ENCODE peak calls at places on chromosomes 2 and 18, in eight cellular contexts. Q is activated effector memory CD4-positive, alpha-beta T cell treated with anti-CD3 and anti-CD28 coated beads, Interleukin-2, amount 50 U/mL, for 16 hours; S is EL; T is Daoy; X is NCI-H510A; D is left ventricle myocardium superior; P is CD8-positive, alpha-beta memory T cell; W is GM12891. B is an unnamed sample.

GRCh38 chr18:47120428-47120827 is 29.9 kb downstream of the HDHD2 start:
- DNase-seq in Q (no peak), S (no peak), X (no peak), D (no peak), W (no peak), P (no peak), T (no peak), B (no peak)

GRCh38 chr2:186309901-186310300 is 176.2 kb upstream of the ZC3H15 start:
- DNase-seq in Q (no peak), T (no peak), P (no peak), X (no peak), S (no peak), D (no peak), W (no peak), B (no peak)

GRCh38 chr2:29777164-29777563 is 144.2 kb downstream of the ALK start:
- DNase-seq in Q (no peak), X (no peak), S (peak), P (no peak), T (no peak), D (no peak), W (no peak), B (no peak)

GRCh38 chr2:10257500-10258147 is 45.1 kb upstream of the HPCAL1 start:
- DNase-seq in X (no peak), S (no peak), W (no peak), P (no peak), Q (no peak), D (peak), T (no peak), B (no peak)

GRCh38 chr2:47520825-47521665 is 118.1 kb downstream of the MSH2 start:
- DNase-seq in Q (peak), T (peak), X (peak), D (peak), P (peak), W (peak), S (peak), B (peak)

GRCh38 chr2:109655287-109655686 is 41.1 kb downstream of the SOWAHC start:
- DNase-seq in Q (no peak), W (no peak), D (no peak), S (peak), P (no peak), X (no peak), T (no peak), B (peak)

GRCh38 chr2:229715895-229716507 is 1.6 kb upstream of the DNER start:
- DNase-seq in W (no peak), D (no peak), S (peak), Q (no peak), T (peak), X (peak), P (no peak), B (no peak)

GRCh38 chr18:23703057-23703986 is 14.1 kb downstream of the LAMA3 start:
- DNase-seq in S (peak), T (peak), Q (no peak), W (no peak), X (peak), P (no peak), D (no peak), B (peak)

GRCh38 chr2:230520875-230521155 is 104.8 kb downstream of the SP100 start:
- DNase-seq in D (no peak), X (no peak), T (peak), S (peak), W (no peak), P (no peak), Q (no peak), B (no peak)

GRCh38 chr2:15895615-15896500 is 44.5 kb upstream of the MYCN start:
- DNase-seq in W (no peak), X (no peak), T (no peak), Q (no peak), S (no peak), P (no peak), D (no peak), B (no peak)